ENCODE peak calls at places on chromosomes 1 and 21, in ten cellular contexts. N, R, O, K, Z, A, T, H, P and Q are unnamed samples.

GRCh38 chr1:115127539-115127938 is 38.2 kb upstream of the TSPAN2 start:
- DNase-seq in O (no peak), Z (no peak), P (no peak), N (no peak), K (no peak), H (no peak), R (no peak), A (no peak), T (no peak), Q (no peak)

GRCh38 chr1:91725961-91726704 is 159.8 kb downstream of the TGFBR3 start:
- DNase-seq in T (no peak), P (peak; percentile 87), O (peak; percentile 98), A (peak; percentile 77), N (peak; percentile 97), H (peak; percentile 36), K (no peak), R (peak; percentile 77), Z (peak; percentile 90), Q (no peak)

GRCh38 chr1:93766451-93766850 is 84.8 kb upstream of the BCAR3 start:
- DNase-seq in A (no peak), P (peak; percentile 31), Z (no peak), N (no peak), H (no peak), R (no peak), T (no peak), K (no peak), O (no peak), Q (no peak)

GRCh38 chr21:45128613-45129226 is 54.3 kb downstream of the ADARB1 start:
- DNase-seq in Z (peak; percentile 79), K (peak; percentile 63), R (peak; percentile 66), H (peak; percentile 64), P (peak; percentile 63), O (peak; percentile 80), T (peak; percentile 72), N (peak; percentile 76), A (peak; percentile 36), Q (peak; percentile 69)

GRCh38 chr1:66380452-66381212 is 153.3 kb upstream of the SGIP1 start:
- DNase-seq in A (no peak), T (no peak), N (no peak), R (no peak), O (peak; percentile 55), H (no peak), Z (no peak), K (no peak), P (no peak), Q (peak; percentile 53)

GRCh38 chr1:166354411-166354810 is 187.6 kb upstream of the FAM78B start:
- DNase-seq in Z (no peak), A (no peak), H (no peak), T (no peak), P (no peak), K (peak; percentile 34), N (no peak), R (no peak), O (no peak), Q (no peak)

GRCh38 chr1:184805667-184806295 is 51.1 kb upstream of the EDEM3 start:
- DNase-seq in Z (peak; percentile 93), T (peak; percentile 90), P (peak; percentile 69), R (peak; percentile 86), O (peak; percentile 91), H (peak; percentile 93), N (peak; percentile 83), K (peak; percentile 83), A (peak; percentile 85), Q (peak; percentile 79)

GRCh38 chr1:90836345-90836679 is 119.2 kb upstream of the BARHL2 start:
- DNase-seq in R (no peak), A (no peak), P (no peak), N (no peak), H (peak; percentile 30), Z (no peak), O (no peak), T (no peak), K (no peak), Q (no peak)

GRCh38 chr1:3459940-3460652 is 5.6 kb downstream of the ARHGEF16 start:
- DNase-seq in K (no peak), H (no peak), Z (no peak), P (no peak), T (peak; percentile 77), N (no peak), A (no peak), R (no peak), O (no peak), Q (no peak)

GRCh38 chr1:211517006-211517405 is 25.0 kb upstream of the RD3 start:
- DNase-seq in H (no peak), P (no peak), R (no peak), T (peak; percentile 79), Z (no peak), K (peak; percentile 74), N (no peak), A (no peak), O (no peak), Q (no peak)

GRCh38 chr1:223133824-223134435 is 9.1 kb downstream of the TLR5 start:
- DNase-seq in A (peak; percentile 60), Z (peak; percentile 85), R (peak; percentile 66), P (peak; percentile 75), O (peak; percentile 81), H (peak; percentile 84), N (peak; percentile 78), T (peak; percentile 92), K (peak; percentile 92), Q (peak; percentile 88)

GRCh38 chr1:1112237-1112985 is 3.5 kb downstream of the C1orf159 start:
- DNase-seq in K (no peak), H (no peak), R (no peak), Z (no peak), O (no peak), N (no peak), A (no peak), T (no peak), P (no peak), Q (no peak)

GRCh38 chr21:22890656-22891055 is 1892.4 kb downstream of the NCAM2 start:
- DNase-seq in O (no peak), P (no peak), R (no peak), T (no peak), K (no peak), Z (no peak), N (no peak), H (no peak), A (no peak), Q (no peak)

GRCh38 chr1:117467336-117467735 is 100.1 kb downstream of the MAN1A2 start:
- DNase-seq in P (peak; percentile 10), A (no peak), R (no peak), K (no peak), N (peak; percentile 16), H (no peak), T (no peak), O (no peak), Z (no peak), Q (no peak)

GRCh38 chr1:89959719-89960118 is 35.2 kb upstream of the ZNF326 start:
- DNase-seq in A (no peak), Z (no peak), H (no peak), P (no peak), K (no peak), R (no peak), O (no peak), T (no peak), N (no peak), Q (no peak)

GRCh38 chr1:60055336-60055735 is 18.2 kb downstream of the C1orf87 start:
- DNase-seq in N (peak; percentile 1), T (no peak), R (peak; percentile 4), K (no peak), A (peak; percentile 19), Z (no peak), O (no peak), H (no peak), P (peak; percentile 45), Q (no peak)

GRCh38 chr1:152768847-152769533 is 6.0 kb upstream of the LCE1F start:
- DNase-seq in Z (no peak), R (no peak), K (no peak), T (no peak), N (no peak), O (no peak), A (no peak), P (no peak), H (no peak), Q (no peak)

GRCh38 chr1:21514245-21514644 is 5.0 kb downstream of the ALPL start:
- DNase-seq in Z (no peak), R (no peak), P (no peak), O (no peak), K (no peak), T (no peak), H (no peak), N (no peak), A (no peak), Q (peak; percentile 71)

GRCh38 chr1:186655877-186656276 is 24.3 kb downstream of the PTGS2 start:
- DNase-seq in Z (no peak), K (no peak), N (peak; percentile 2), R (no peak), P (no peak), A (no peak), O (peak; percentile 28), H (no peak), T (no peak), Q (no peak)
- TF ChIP-seq CTCF in Z (no peak), K (no peak), N (no peak), R (no peak), P (no peak), A (no peak), O (no peak), H (no peak), T (no peak), Q (no peak)

GRCh38 chr1:234781241-234782056 is 171.5 kb upstream of the IRF2BP2 start:
- DNase-seq in P (no peak), Z (no peak), N (peak; percentile 12), A (no peak), H (no peak), K (peak; percentile 31), R (no peak), O (no peak), T (no peak), Q (no peak)
- TF ChIP-seq CTCF in P (no peak), Z (no peak), N (no peak), A (no peak), H (no peak), K (peak; percentile 42), R (peak; percentile 5), O (no peak), T (no peak), Q (no peak)

GRCh38 chr1:235906436-235906835 is 39.7 kb upstream of the LYST start:
- DNase-seq in P (no peak), Z (no peak), O (no peak), A (no peak), R (no peak), H (no peak), K (no peak), T (no peak), N (no peak), Q (no peak)
- TF ChIP-seq CTCF in P (no peak), Z (no peak), O (no peak), A (no peak), R (no peak), H (no peak), K (no peak), T (no peak), N (no peak), Q (no peak)

DNA sequence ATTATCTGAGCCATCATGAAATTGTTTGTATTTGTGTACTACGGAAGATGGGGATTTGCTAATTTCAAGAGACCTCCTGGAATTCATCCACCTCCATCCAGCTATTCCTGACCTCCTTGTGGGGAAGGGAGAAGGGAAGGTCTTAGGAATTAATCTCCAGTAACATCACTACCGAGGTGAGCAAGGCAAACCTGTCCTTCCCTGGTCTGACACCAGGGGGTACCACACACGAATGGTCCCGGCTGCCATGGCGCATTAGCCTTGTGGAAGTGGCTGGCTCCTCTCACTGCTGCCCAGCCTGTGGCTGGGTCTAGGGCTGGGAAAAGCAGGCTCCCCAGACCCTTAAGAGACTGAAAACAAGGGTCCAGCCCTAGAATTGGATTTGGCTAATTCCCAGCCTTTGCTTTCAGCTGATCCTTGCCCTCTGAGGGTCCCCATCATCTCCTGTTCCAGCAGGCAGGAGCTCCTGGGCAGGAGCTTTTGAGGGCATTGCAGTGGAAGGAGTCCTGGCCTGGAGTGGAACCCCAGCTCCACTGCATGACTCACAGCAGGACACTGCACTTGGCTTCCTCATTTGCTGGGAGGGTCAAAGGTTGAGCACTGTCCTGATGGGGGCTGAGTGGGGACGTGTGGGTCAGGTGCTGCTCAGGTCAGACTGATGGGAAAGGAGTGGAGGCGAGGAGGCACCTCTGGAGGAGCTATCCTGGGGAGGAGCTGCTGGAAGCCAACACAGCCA is 34.8 kb downstream of the RIMS3 start:
- DNase-seq in A (no peak), P (no peak), N (peak; percentile 19), O (peak; percentile 53), K (peak; percentile 78), T (peak; percentile 25), Z (peak; percentile 49), H (no peak), R (peak; percentile 38), Q (peak; percentile 42)
- TF ChIP-seq CTCF in A (peak; percentile 35), P (peak; percentile 50), N (peak; percentile 47), O (peak; percentile 63), K (peak; percentile 78), T (peak; percentile 29), Z (peak; percentile 60), H (peak; percentile 10), R (peak; percentile 75), Q (peak; percentile 35)